ENCODE peak calls at places on chromosomes 11 and 22, in ten cellular contexts. One of them, this sample, is unnamed.

GRCh38 chr11:65906602-65907001 is 6.4 kb upstream of the FOSL1 start:
- DNase-seq in AG08395: no peak
- DNase-seq in NCI-H345: no peak
- DNase-seq in activated CD4-positive, alpha-beta T cell treated with anti-CD3 and anti-CD28 coated beads for 24 hours: no peak
- DNase-seq in NCI-H1436: no peak
- DNase-seq in NCI-H1694: no peak
- DNase-seq in HepG2: no peak
- DNase-seq in stimulated activated CD4-positive, alpha-beta T cell treated with anti-CD3 and anti-CD28 coated beads, Interleukin-2, amount 100 ng/mL, for 48 hours: no peak
- DNase-seq in NCI-H1048: no peak
- DNase-seq in substantia nigra: no peak
- DNase-seq in this sample: no peak

GRCh38 chr22:35600466-35600865 is 16.7 kb downstream of the MB start:
- DNase-seq in AG08395: no peak
- DNase-seq in NCI-H345: no peak
- DNase-seq in activated CD4-positive, alpha-beta T cell treated with anti-CD3 and anti-CD28 coated beads for 24 hours: no peak
- DNase-seq in NCI-H1436: no peak
- DNase-seq in NCI-H1694: no peak
- DNase-seq in HepG2: no peak
- DNase-seq in stimulated activated CD4-positive, alpha-beta T cell treated with anti-CD3 and anti-CD28 coated beads, Interleukin-2, amount 100 ng/mL, for 48 hours: no peak
- DNase-seq in NCI-H1048: no peak
- DNase-seq in substantia nigra: no peak
- DNase-seq in this sample: no peak

GRCh38 chr11:116108161-116108560 is 603.9 kb upstream of the CADM1 start:
- DNase-seq in AG08395: no peak
- DNase-seq in NCI-H345: no peak
- DNase-seq in activated CD4-positive, alpha-beta T cell treated with anti-CD3 and anti-CD28 coated beads for 24 hours: no peak
- DNase-seq in NCI-H1436: no peak
- DNase-seq in NCI-H1694: no peak
- DNase-seq in HepG2: no peak
- DNase-seq in stimulated activated CD4-positive, alpha-beta T cell treated with anti-CD3 and anti-CD28 coated beads, Interleukin-2, amount 100 ng/mL, for 48 hours: no peak
- DNase-seq in NCI-H1048: no peak
- DNase-seq in substantia nigra: no peak
- DNase-seq in this sample: no peak

GRCh38 chr11:3132271-3132781 is 32.8 kb downstream of the OSBPL5 start:
- DNase-seq in AG08395: no peak
- DNase-seq in NCI-H345: no peak
- DNase-seq in activated CD4-positive, alpha-beta T cell treated with anti-CD3 and anti-CD28 coated beads for 24 hours: no peak
- DNase-seq in NCI-H1436: no peak
- DNase-seq in NCI-H1694: no peak
- DNase-seq in HepG2: no peak
- DNase-seq in stimulated activated CD4-positive, alpha-beta T cell treated with anti-CD3 and anti-CD28 coated beads, Interleukin-2, amount 100 ng/mL, for 48 hours: no peak
- DNase-seq in NCI-H1048: no peak
- DNase-seq in substantia nigra: no peak
- DNase-seq in this sample: no peak

GRCh38 chr22:41828516-41828915 is 4.4 kb upstream of the SREBF2 start:
- DNase-seq in AG08395: no peak
- DNase-seq in NCI-H345: peak; percentile 41
- DNase-seq in activated CD4-positive, alpha-beta T cell treated with anti-CD3 and anti-CD28 coated beads for 24 hours: no peak
- DNase-seq in NCI-H1436: no peak
- DNase-seq in NCI-H1694: no peak
- DNase-seq in HepG2: no peak
- DNase-seq in stimulated activated CD4-positive, alpha-beta T cell treated with anti-CD3 and anti-CD28 coated beads, Interleukin-2, amount 100 ng/mL, for 48 hours: no peak
- DNase-seq in NCI-H1048: no peak
- DNase-seq in substantia nigra: no peak
- DNase-seq in this sample: no peak

GRCh38 chr11:8203980-8204379 is 35.2 kb upstream of the RIC3 start:
- DNase-seq in AG08395: no peak
- DNase-seq in NCI-H345: no peak
- DNase-seq in activated CD4-positive, alpha-beta T cell treated with anti-CD3 and anti-CD28 coated beads for 24 hours: no peak
- DNase-seq in NCI-H1436: no peak
- DNase-seq in NCI-H1694: no peak
- DNase-seq in HepG2: no peak
- DNase-seq in stimulated activated CD4-positive, alpha-beta T cell treated with anti-CD3 and anti-CD28 coated beads, Interleukin-2, amount 100 ng/mL, for 48 hours: no peak
- DNase-seq in NCI-H1048: no peak
- DNase-seq in substantia nigra: no peak
- DNase-seq in this sample: no peak

GRCh38 chr11:42625757-42626156 is 686.0 kb upstream of the API5 start:
- DNase-seq in AG08395: no peak
- DNase-seq in NCI-H345: no peak
- DNase-seq in activated CD4-positive, alpha-beta T cell treated with anti-CD3 and anti-CD28 coated beads for 24 hours: no peak
- DNase-seq in NCI-H1436: no peak
- DNase-seq in NCI-H1694: no peak
- DNase-seq in HepG2: no peak
- DNase-seq in stimulated activated CD4-positive, alpha-beta T cell treated with anti-CD3 and anti-CD28 coated beads, Interleukin-2, amount 100 ng/mL, for 48 hours: no peak
- DNase-seq in NCI-H1048: no peak
- DNase-seq in substantia nigra: no peak
- DNase-seq in this sample: no peak

GRCh38 chr22:20486229-20486628 is 9.4 kb downstream of the KLHL22 start:
- DNase-seq in AG08395: peak; percentile 55
- DNase-seq in NCI-H345: no peak
- DNase-seq in activated CD4-positive, alpha-beta T cell treated with anti-CD3 and anti-CD28 coated beads for 24 hours: no peak
- DNase-seq in NCI-H1436: no peak
- DNase-seq in NCI-H1694: no peak
- DNase-seq in HepG2: no peak
- DNase-seq in stimulated activated CD4-positive, alpha-beta T cell treated with anti-CD3 and anti-CD28 coated beads, Interleukin-2, amount 100 ng/mL, for 48 hours: no peak
- DNase-seq in NCI-H1048: no peak
- DNase-seq in substantia nigra: no peak
- DNase-seq in this sample: peak; percentile 29

GRCh38 chr22:45328822-45329535 is 19.2 kb downstream of the FAM118A start:
- DNase-seq in AG08395: no peak
- DNase-seq in NCI-H345: no peak
- DNase-seq in activated CD4-positive, alpha-beta T cell treated with anti-CD3 and anti-CD28 coated beads for 24 hours: no peak
- DNase-seq in NCI-H1436: no peak
- DNase-seq in NCI-H1694: peak; percentile 95
- DNase-seq in HepG2: no peak
- DNase-seq in stimulated activated CD4-positive, alpha-beta T cell treated with anti-CD3 and anti-CD28 coated beads, Interleukin-2, amount 100 ng/mL, for 48 hours: no peak
- DNase-seq in NCI-H1048: no peak
- DNase-seq in substantia nigra: no peak
- DNase-seq in this sample: no peak

GRCh38 chr22:49997221-49997599 is 15.4 kb downstream of the IL17REL start:
- DNase-seq in AG08395: no peak
- DNase-seq in NCI-H345: peak; percentile 10
- DNase-seq in activated CD4-positive, alpha-beta T cell treated with anti-CD3 and anti-CD28 coated beads for 24 hours: no peak
- DNase-seq in NCI-H1436: no peak
- DNase-seq in NCI-H1694: no peak
- DNase-seq in HepG2: no peak
- DNase-seq in stimulated activated CD4-positive, alpha-beta T cell treated with anti-CD3 and anti-CD28 coated beads, Interleukin-2, amount 100 ng/mL, for 48 hours: no peak
- DNase-seq in NCI-H1048: no peak
- DNase-seq in substantia nigra: no peak
- DNase-seq in this sample: no peak

GRCh38 chr22:28417426-28417825 is 262.2 kb downstream of the TTC28 start:
- DNase-seq in AG08395: no peak
- DNase-seq in NCI-H345: no peak
- DNase-seq in activated CD4-positive, alpha-beta T cell treated with anti-CD3 and anti-CD28 coated beads for 24 hours: no peak
- DNase-seq in NCI-H1436: no peak
- DNase-seq in NCI-H1694: no peak
- DNase-seq in HepG2: no peak
- DNase-seq in stimulated activated CD4-positive, alpha-beta T cell treated with anti-CD3 and anti-CD28 coated beads, Interleukin-2, amount 100 ng/mL, for 48 hours: no peak
- DNase-seq in NCI-H1048: no peak
- DNase-seq in substantia nigra: no peak
- DNase-seq in this sample: no peak

GRCh38 chr11:76184551-76184993 is 21.7 kb downstream of the WNT11 start:
- DNase-seq in AG08395: no peak
- DNase-seq in NCI-H345: no peak
- DNase-seq in activated CD4-positive, alpha-beta T cell treated with anti-CD3 and anti-CD28 coated beads for 24 hours: no peak
- DNase-seq in NCI-H1436: no peak
- DNase-seq in NCI-H1694: peak; percentile 34
- DNase-seq in HepG2: no peak
- DNase-seq in stimulated activated CD4-positive, alpha-beta T cell treated with anti-CD3 and anti-CD28 coated beads, Interleukin-2, amount 100 ng/mL, for 48 hours: no peak
- DNase-seq in NCI-H1048: no peak
- DNase-seq in substantia nigra: no peak
- DNase-seq in this sample: no peak

GRCh38 chr11:126265801-126266200 is 2.9 kb downstream of the SRPRA start:
- DNase-seq in AG08395: no peak
- DNase-seq in NCI-H345: no peak
- DNase-seq in activated CD4-positive, alpha-beta T cell treated with anti-CD3 and anti-CD28 coated beads for 24 hours: no peak
- DNase-seq in NCI-H1436: no peak
- DNase-seq in NCI-H1694: no peak
- DNase-seq in HepG2: no peak
- DNase-seq in stimulated activated CD4-positive, alpha-beta T cell treated with anti-CD3 and anti-CD28 coated beads, Interleukin-2, amount 100 ng/mL, for 48 hours: no peak
- DNase-seq in NCI-H1048: no peak
- DNase-seq in substantia nigra: no peak
- DNase-seq in this sample: no peak

GRCh38 chr11:14971865-14972580 is at the start of gene CALCA:
- DNase-seq in AG08395: no peak
- DNase-seq in NCI-H345: no peak
- DNase-seq in activated CD4-positive, alpha-beta T cell treated with anti-CD3 and anti-CD28 coated beads for 24 hours: no peak
- DNase-seq in NCI-H1436: peak; percentile 64
- DNase-seq in NCI-H1694: no peak
- DNase-seq in HepG2: no peak
- DNase-seq in stimulated activated CD4-positive, alpha-beta T cell treated with anti-CD3 and anti-CD28 coated beads, Interleukin-2, amount 100 ng/mL, for 48 hours: no peak
- DNase-seq in NCI-H1048: no peak
- DNase-seq in substantia nigra: no peak
- DNase-seq in this sample: no peak

This sample was measured in HuH-7.